ENCODE peak calls at places on chromosome 10, in eight cellular contexts. K is stimulated activated CD4-positive, alpha-beta T cell treated with anti-CD3 and anti-CD28 coated beads, Interleukin-15, amount 100 ng/mL, for 1 hour; A is T-cell; N is endothelial cell; I is SW 1271; E is T-helper 1 cell; O is lung; Q is iris pigment epithelial cell. B is an unnamed sample.

GRCh38 chr10:22742678-22743077 is 28.3 kb upstream of the PIP4K2A start:
- DNase-seq in K (no peak), A (no peak), N (no peak), I (no peak), E (no peak), O (no peak), Q (no peak), B (no peak)

GRCh38 chr10:18665815-18666558 is 6.8 kb downstream of the ARL5B start:
- DNase-seq in K (no peak), A (no peak), N (no peak), I (no peak), E (no peak), O (no peak), Q (peak), B (no peak)

GRCh38 chr10:133372507-133372906 is 647 bp downstream of the ECHS1 start:
- DNase-seq in K (no peak), A (no peak), N (no peak), I (no peak), E (no peak), O (no peak), Q (no peak), B (no peak)

GRCh38 chr10:123766012-123766411 is 99.9 kb downstream of the GPR26 start:
- DNase-seq in K (no peak), A (no peak), N (no peak), I (no peak), E (no peak), O (no peak), Q (no peak), B (no peak)

GRCh38 chr10:19570991-19571390 is 245.2 kb upstream of the PLXDC2 start:
- DNase-seq in K (no peak), A (no peak), N (no peak), I (no peak), E (no peak), O (no peak), Q (peak), B (no peak)

GRCh38 chr10:44173558-44173894 is 211.4 kb downstream of the CXCL12 start:
- DNase-seq in K (no peak), A (no peak), N (no peak), I (no peak), E (no peak), O (no peak), Q (peak), B (no peak)

GRCh38 chr10:103917326-103918052 is 495 bp downstream of the STN1 start:
- DNase-seq in K (no peak), A (no peak), N (no peak), I (peak), E (peak), O (peak), Q (peak), B (no peak)

GRCh38 chr10:84540022-84540616 is 211.7 kb downstream of the CCSER2 start:
- DNase-seq in K (no peak), A (no peak), N (no peak), I (peak), E (no peak), O (no peak), Q (peak), B (no peak)

GRCh38 chr10:63713191-63714144 is 192.3 kb downstream of the REEP3 start:
- DNase-seq in K (no peak), A (no peak), N (peak), I (no peak), E (no peak), O (no peak), Q (peak), B (no peak)

GRCh38 chr10:132492323-132493035 is 45.1 kb upstream of the INPP5A start:
- DNase-seq in K (no peak), A (no peak), N (no peak), I (no peak), E (no peak), O (no peak), Q (no peak), B (no peak)

GRCh38 chr10:28842321-28842720 is 165.0 kb downstream of the BAMBI start:
- DNase-seq in K (no peak), A (no peak), N (no peak), I (no peak), E (no peak), O (no peak), Q (peak), B (no peak)

GRCh38 chr10:80459047-80459865 is 5.1 kb downstream of the TSPAN14 start:
- DNase-seq in K (peak), A (peak), N (no peak), I (no peak), E (peak), O (peak), Q (peak), B (no peak)

GRCh38 chr10:86041116-86041515 is 325.5 kb downstream of the GRID1 start:
- DNase-seq in K (no peak), A (no peak), N (no peak), I (no peak), E (no peak), O (no peak), Q (no peak), B (no peak)

B was measured in central memory CD8-positive, alpha-beta T cell.